ENCODE peak calls at places on chromosomes 13 and 19, in four cellular contexts. One of them, this sample, is unnamed.

GRCh38 chr19:28463493-28464053 is 749.4 kb downstream of the UQCRFS1 start:
- DNase-seq in germinal center: no peak
- DNase-seq in NCI-H1930: no peak
- DNase-seq in HFF-Myc: no peak
- DNase-seq in this sample: no peak

GRCh38 chr19:27679905-27680304 is 1533.0 kb downstream of the UQCRFS1 start:
- DNase-seq in germinal center: no peak
- DNase-seq in NCI-H1930: no peak
- DNase-seq in HFF-Myc: no peak
- DNase-seq in this sample: no peak

GRCh38 chr19:1847684-1848398 is 442 bp downstream of the REXO1 start:
- DNase-seq in germinal center: no peak
- DNase-seq in NCI-H1930: no peak
- DNase-seq in HFF-Myc: no peak
- DNase-seq in this sample: no peak

GRCh38 chr19:46728693-46729339 is 11.9 kb upstream of the PRKD2 start:
- DNase-seq in germinal center: peak; percentile 87
- DNase-seq in NCI-H1930: peak; percentile 17
- DNase-seq in HFF-Myc: no peak
- DNase-seq in this sample: peak; percentile 83

GRCh38 chr19:19900124-19900523 is 622 bp upstream of the ZNF93 start:
- DNase-seq in germinal center: peak; percentile 6
- DNase-seq in NCI-H1930: no peak
- DNase-seq in HFF-Myc: no peak
- DNase-seq in this sample: no peak

GRCh38 chr13:107370036-107370785 is 802.3 kb upstream of the ARGLU1 start:
- DNase-seq in germinal center: no peak
- DNase-seq in NCI-H1930: no peak
- DNase-seq in HFF-Myc: no peak
- DNase-seq in this sample: no peak

GRCh38 chr13:51892657-51893056 is 30.9 kb downstream of the CCDC70 start:
- DNase-seq in germinal center: no peak
- DNase-seq in NCI-H1930: no peak
- DNase-seq in HFF-Myc: no peak
- DNase-seq in this sample: no peak

GRCh38 chr13:22227895-22228294 is 557.0 kb downstream of the FGF9 start:
- DNase-seq in germinal center: no peak
- DNase-seq in NCI-H1930: no peak
- DNase-seq in HFF-Myc: no peak
- DNase-seq in this sample: no peak

GRCh38 chr13:51240888-51241475 is 18.8 kb downstream of the FAM124A start:
- DNase-seq in germinal center: no peak
- DNase-seq in NCI-H1930: no peak
- DNase-seq in HFF-Myc: no peak
- DNase-seq in this sample: no peak

GRCh38 chr19:55581828-55582223 is 1.2 kb upstream of the ZNF579 start:
- DNase-seq in germinal center: no peak
- DNase-seq in NCI-H1930: no peak
- DNase-seq in HFF-Myc: no peak
- DNase-seq in this sample: no peak

GRCh38 chr19:4474504-4475136 is 2.5 kb downstream of the HDGFL2 start:
- DNase-seq in germinal center: peak; percentile 75
- DNase-seq in NCI-H1930: peak; percentile 42
- DNase-seq in HFF-Myc: no peak
- DNase-seq in this sample: no peak

GRCh38 chr19:50695251-50696064 is 24.1 kb downstream of the SHANK1 start:
- DNase-seq in germinal center: peak; percentile 51
- DNase-seq in NCI-H1930: peak; percentile 79
- DNase-seq in HFF-Myc: no peak
- DNase-seq in this sample: peak; percentile 17

GRCh38 chr13:20528451-20528850 is 2.8 kb upstream of the CRYL1 start:
- DNase-seq in germinal center: no peak
- DNase-seq in NCI-H1930: no peak
- DNase-seq in HFF-Myc: no peak
- DNase-seq in this sample: no peak

GRCh38 chr19:6639439-6639838 is 30.5 kb downstream of the TNFSF14 start:
- DNase-seq in germinal center: no peak
- DNase-seq in NCI-H1930: no peak
- DNase-seq in HFF-Myc: no peak
- DNase-seq in this sample: no peak

GRCh38 chr13:20388184-20388583 is 137.5 kb downstream of the CRYL1 start:
- DNase-seq in germinal center: no peak
- DNase-seq in NCI-H1930: no peak
- DNase-seq in HFF-Myc: no peak
- DNase-seq in this sample: no peak

GRCh38 chr19:8069116-8069973 is 16.8 kb downstream of the CCL25 start:
- DNase-seq in germinal center: no peak
- DNase-seq in NCI-H1930: no peak
- DNase-seq in HFF-Myc: peak; percentile 7
- DNase-seq in this sample: no peak

GRCh38 chr19:54432144-54432738 is 16.8 kb upstream of the LENG8 start:
- DNase-seq in germinal center: no peak
- DNase-seq in NCI-H1930: no peak
- DNase-seq in HFF-Myc: no peak
- DNase-seq in this sample: no peak

GRCh38 chr19:12736854-12737665 is at the start of gene GET3:
- DNase-seq in germinal center: peak; percentile 94
- DNase-seq in NCI-H1930: peak; percentile 91
- DNase-seq in HFF-Myc: peak; percentile 100
- DNase-seq in this sample: peak; percentile 78

GRCh38 chr13:47332149-47332548 is 435.3 kb upstream of the HTR2A start:
- DNase-seq in germinal center: no peak
- DNase-seq in NCI-H1930: no peak
- DNase-seq in HFF-Myc: no peak
- DNase-seq in this sample: no peak

GRCh38 chr19:44642375-44642774 is 1.3 kb upstream of the PVR start:
- DNase-seq in germinal center: no peak
- DNase-seq in NCI-H1930: no peak
- DNase-seq in HFF-Myc: no peak
- DNase-seq in this sample: no peak

GRCh38 chr13:97141564-97142005 is 80.5 kb upstream of the MBNL2 start:
- DNase-seq in germinal center: no peak
- DNase-seq in NCI-H1930: no peak
- DNase-seq in HFF-Myc: peak; percentile 76
- DNase-seq in this sample: no peak

GRCh38 chr13:41075034-41075433 is 13.7 kb downstream of the WBP4 start:
- DNase-seq in germinal center: peak; percentile 62
- DNase-seq in NCI-H1930: peak; percentile 5
- DNase-seq in HFF-Myc: no peak
- DNase-seq in this sample: peak; percentile 20

GRCh38 chr19:40831502-40832430 is 18.5 kb downstream of the CYP2A6 start:
- DNase-seq in germinal center: no peak
- DNase-seq in NCI-H1930: no peak
- DNase-seq in HFF-Myc: peak; percentile 95
- DNase-seq in this sample: no peak

GRCh38 chr13:43981512-43982301 is 102.0 kb downstream of the LACC1 start:
- DNase-seq in germinal center: no peak
- DNase-seq in NCI-H1930: no peak
- DNase-seq in HFF-Myc: no peak
- DNase-seq in this sample: no peak

GRCh38 chr19:48962029-48962848 is 2.9 kb upstream of the FTL start:
- DNase-seq in germinal center: peak; percentile 75
- DNase-seq in NCI-H1930: no peak
- DNase-seq in HFF-Myc: no peak
- DNase-seq in this sample: peak; percentile 34

GRCh38 chr13:23953860-23954512 is 56.7 kb upstream of the C1QTNF9B start:
- DNase-seq in germinal center: no peak
- DNase-seq in NCI-H1930: no peak
- DNase-seq in HFF-Myc: no peak
- DNase-seq in this sample: no peak

GRCh38 chr19:14555918-14556661 is 15.8 kb downstream of the NDUFB7 start:
- DNase-seq in germinal center: no peak
- DNase-seq in NCI-H1930: no peak
- DNase-seq in HFF-Myc: no peak
- DNase-seq in this sample: no peak

GRCh38 chr19:14435320-14436050 is 2.4 kb downstream of the PKN1 start:
- DNase-seq in germinal center: no peak
- DNase-seq in NCI-H1930: no peak
- DNase-seq in HFF-Myc: no peak
- DNase-seq in this sample: no peak

GRCh38 chr13:99859178-99860177 is 112.1 kb downstream of the ZIC5 start:
- DNase-seq in germinal center: no peak
- DNase-seq in NCI-H1930: no peak
- DNase-seq in HFF-Myc: peak; percentile 2
- DNase-seq in this sample: peak; percentile 36

GRCh38 chr13:93690139-93690538 is 463.5 kb downstream of the GPC6 start:
- DNase-seq in germinal center: no peak
- DNase-seq in NCI-H1930: no peak
- DNase-seq in HFF-Myc: no peak
- DNase-seq in this sample: no peak

GRCh38 chr13:100497394-100497793 is 91.2 kb downstream of the GGACT start:
- DNase-seq in germinal center: no peak
- DNase-seq in NCI-H1930: no peak
- DNase-seq in HFF-Myc: no peak
- DNase-seq in this sample: no peak

GRCh38 chr13:38394777-38395504 is 45.3 kb downstream of the UFM1 start:
- DNase-seq in germinal center: no peak
- DNase-seq in NCI-H1930: no peak
- DNase-seq in HFF-Myc: no peak
- DNase-seq in this sample: no peak

GRCh38 chr19:6458695-6459355 is 767 bp downstream of the SLC25A23 start:
- DNase-seq in germinal center: no peak
- DNase-seq in NCI-H1930: no peak
- DNase-seq in HFF-Myc: no peak
- DNase-seq in this sample: no peak

GRCh38 chr19:28700176-28700575 is 512.8 kb downstream of the UQCRFS1 start:
- DNase-seq in germinal center: no peak
- DNase-seq in NCI-H1930: no peak
- DNase-seq in HFF-Myc: no peak
- DNase-seq in this sample: no peak